ENCODE peak calls at places on chromosome 9, in four cellular contexts. One of them, this sample, is unnamed.

GRCh38 chr9:20030671-20031070 is 241.8 kb upstream of the SLC24A2 start:
- DNase-seq in pancreas: no peak
- DNase-seq in colonic mucosa: no peak
- DNase-seq in body of pancreas: no peak
- DNase-seq in this sample: no peak

GRCh38 chr9:3879731-3880493 is 354.1 kb upstream of the RFX3 start:
- DNase-seq in pancreas: no peak
- DNase-seq in colonic mucosa: no peak
- DNase-seq in body of pancreas: peak; percentile 50
- DNase-seq in this sample: no peak

GRCh38 chr9:4301971-4302427 is 2.1 kb upstream of the GLIS3 start:
- DNase-seq in pancreas: peak; percentile 44
- DNase-seq in colonic mucosa: peak; percentile 24
- DNase-seq in body of pancreas: peak; percentile 58
- DNase-seq in this sample: peak; percentile 60

GRCh38 chr9:120235081-120235480 is 344.9 kb downstream of the CDK5RAP2 start:
- DNase-seq in pancreas: no peak
- DNase-seq in colonic mucosa: no peak
- DNase-seq in body of pancreas: no peak
- DNase-seq in this sample: no peak

GRCh38 chr9:68498816-68499215 is 41.9 kb downstream of the TMEM252 start:
- DNase-seq in pancreas: no peak
- DNase-seq in colonic mucosa: no peak
- DNase-seq in body of pancreas: no peak
- DNase-seq in this sample: no peak

GRCh38 chr9:86222667-86223066 is 36.8 kb downstream of the C9orf153 start:
- DNase-seq in pancreas: no peak
- DNase-seq in colonic mucosa: no peak
- DNase-seq in body of pancreas: no peak
- DNase-seq in this sample: no peak

GRCh38 chr9:79671558-79671957 is 99.8 kb downstream of the TLE4 start:
- DNase-seq in pancreas: no peak
- DNase-seq in colonic mucosa: no peak
- DNase-seq in body of pancreas: no peak
- DNase-seq in this sample: no peak

GRCh38 chr9:130865921-130866320 is 30.7 kb downstream of the QRFP start:
- DNase-seq in pancreas: no peak
- DNase-seq in colonic mucosa: no peak
- DNase-seq in body of pancreas: no peak
- DNase-seq in this sample: no peak

GRCh38 chr9:127809562-127810377 is 7.1 kb downstream of the FPGS start:
- DNase-seq in pancreas: no peak
- DNase-seq in colonic mucosa: peak; percentile 78
- DNase-seq in body of pancreas: no peak
- DNase-seq in this sample: no peak

GRCh38 chr9:83418283-83418682 is 119.9 kb downstream of the FRMD3 start:
- DNase-seq in pancreas: no peak
- DNase-seq in colonic mucosa: no peak
- DNase-seq in body of pancreas: no peak
- DNase-seq in this sample: no peak

DNA sequence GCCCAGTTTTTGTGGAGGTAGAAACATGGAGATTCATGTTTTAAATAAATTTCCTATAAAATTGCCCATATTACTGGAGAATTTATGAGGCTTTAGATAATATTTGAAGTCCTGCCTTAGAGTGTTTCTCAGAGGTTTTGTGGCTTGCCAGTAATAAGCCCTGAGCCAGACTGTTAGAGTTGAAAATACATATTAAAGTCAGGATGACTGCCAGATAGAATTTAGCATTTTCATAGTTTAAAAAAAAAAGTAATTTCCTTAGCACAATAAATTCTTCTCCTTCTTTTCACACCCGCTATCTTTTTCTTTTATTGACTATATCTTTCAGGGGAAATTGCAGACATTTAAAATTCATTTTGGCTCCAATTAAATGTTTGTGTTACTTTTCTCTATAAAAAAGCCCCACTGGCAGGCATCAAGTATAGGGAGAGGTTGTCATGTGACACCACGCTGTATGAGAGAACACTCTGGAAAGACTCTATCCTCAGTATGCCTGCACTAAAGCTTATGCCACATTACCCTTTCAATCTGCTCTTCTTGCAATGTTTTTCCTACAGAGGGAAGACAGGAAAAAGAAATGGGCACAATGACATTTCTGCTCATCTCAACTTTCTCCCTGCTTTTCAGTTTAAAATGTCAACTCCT is 135.2 kb downstream of the MPDZ start:
- DNase-seq in pancreas: no peak
- DNase-seq in colonic mucosa: no peak
- DNase-seq in body of pancreas: no peak
- DNase-seq in this sample: no peak
- H3K4me1 ChIP-seq in pancreas: no peaks in the 10 kb centered on the region
- H3K4me1 ChIP-seq in colonic mucosa: no peaks in the 10 kb centered on the region
- H3K4me1 ChIP-seq in body of pancreas: no peaks in the 10 kb centered on the region
- H3K4me1 ChIP-seq in this sample: no peaks in the 10 kb centered on the region

DNA sequence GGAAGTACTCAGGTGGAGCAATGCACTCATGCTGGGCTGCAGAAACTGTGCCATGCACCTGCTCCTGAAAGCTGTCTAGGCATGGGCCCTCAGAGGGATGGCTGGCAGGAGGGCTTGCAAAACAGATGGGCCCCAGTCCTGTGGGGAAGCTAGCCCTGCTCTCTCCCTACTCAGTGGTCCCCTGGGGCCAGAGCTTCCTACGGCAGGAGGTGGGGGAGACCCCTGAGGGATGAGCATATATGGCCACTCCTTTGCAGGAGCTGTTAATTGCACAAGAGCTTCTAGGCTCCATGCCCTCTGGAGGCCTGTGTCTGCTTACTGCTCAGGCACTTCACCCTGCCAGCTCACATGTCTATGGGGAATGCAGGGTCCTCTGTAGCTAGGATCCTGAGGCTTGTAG is 545.3 kb upstream of the PTPRD start:
- DNase-seq in pancreas: no peak
- DNase-seq in colonic mucosa: no peak
- DNase-seq in body of pancreas: no peak
- DNase-seq in this sample: no peak
- H3K9me3 ChIP-seq in pancreas: no peaks in the 10 kb centered on the region
- H3K9me3 ChIP-seq in colonic mucosa: no peaks in the 10 kb centered on the region
- H3K9me3 ChIP-seq in body of pancreas: no peaks in the 10 kb centered on the region
- H3K9me3 ChIP-seq in this sample: no peaks in the 10 kb centered on the region

GRCh38 chr9:105293408-105293807 is 49.0 kb downstream of the SLC44A1 start:
- DNase-seq in pancreas: no peak
- DNase-seq in colonic mucosa: no peak
- DNase-seq in body of pancreas: no peak
- DNase-seq in this sample: no peak

GRCh38 chr9:105291938-105292337 is 47.5 kb downstream of the SLC44A1 start:
- DNase-seq in pancreas: no peak
- DNase-seq in colonic mucosa: no peak
- DNase-seq in body of pancreas: no peak
- DNase-seq in this sample: no peak

GRCh38 chr9:105290401-105290800 is 46.0 kb downstream of the SLC44A1 start:
- DNase-seq in pancreas: no peak
- DNase-seq in colonic mucosa: no peak
- DNase-seq in body of pancreas: peak; percentile 27
- DNase-seq in this sample: no peak

GRCh38 chr9:105295151-105295550 is 50.7 kb downstream of the SLC44A1 start:
- DNase-seq in pancreas: no peak
- DNase-seq in colonic mucosa: no peak
- DNase-seq in body of pancreas: no peak
- DNase-seq in this sample: no peak

DNA sequence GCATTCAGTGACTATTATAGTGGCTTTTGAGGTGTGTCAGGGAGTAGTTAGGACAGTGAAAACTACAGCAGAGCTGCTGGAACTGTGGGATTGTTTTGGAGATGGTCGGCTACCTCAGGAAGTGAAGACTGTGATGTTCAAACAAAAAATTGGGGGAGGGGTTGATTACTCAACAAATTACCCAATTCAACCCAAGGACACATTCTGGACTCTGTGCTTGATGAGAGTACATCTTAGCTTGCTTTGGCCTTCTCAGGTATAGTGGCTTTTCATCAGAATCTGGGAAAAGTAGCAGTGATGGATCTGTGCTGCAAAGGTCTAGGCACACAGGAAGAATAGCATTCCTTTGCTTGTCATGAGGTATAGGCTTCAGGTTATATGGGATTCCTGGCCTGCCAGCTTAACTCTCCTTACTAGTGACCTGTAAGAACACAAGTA is 47.0 kb downstream of the SLC44A1 start:
- DNase-seq in pancreas: no peak
- DNase-seq in colonic mucosa: no peak
- DNase-seq in body of pancreas: no peak
- DNase-seq in this sample: no peak
- TF ChIP-seq CTCF in pancreas: no peak
- TF ChIP-seq CTCF in colonic mucosa: no peak
- TF ChIP-seq CTCF in body of pancreas: no peak
- TF ChIP-seq CTCF in this sample: no peak

GRCh38 chr9:136741885-136742568 is 713 bp downstream of the LCN10 start:
- DNase-seq in pancreas: no peak
- DNase-seq in colonic mucosa: no peak
- DNase-seq in body of pancreas: peak; percentile 45
- DNase-seq in this sample: no peak
- H3K4me1 ChIP-seq in pancreas: peaks cover 12% of the 10 kb centered on the region
- H3K4me1 ChIP-seq in colonic mucosa: no peaks in the 10 kb centered on the region
- H3K4me1 ChIP-seq in body of pancreas: peaks cover 30% of the 10 kb centered on the region
- H3K4me1 ChIP-seq in this sample: no peaks in the 10 kb centered on the region

GRCh38 chr9:138123086-138123485 is 245.5 kb downstream of the CACNA1B start:
- DNase-seq in pancreas: no peak
- DNase-seq in colonic mucosa: no peak
- DNase-seq in body of pancreas: no peak
- DNase-seq in this sample: no peak

GRCh38 chr9:138121438-138122050 is 244.0 kb downstream of the CACNA1B start:
- DNase-seq in pancreas: no peak
- DNase-seq in colonic mucosa: no peak
- DNase-seq in body of pancreas: no peak
- DNase-seq in this sample: no peak

GRCh38 chr9:138122676-138123075 is 245.1 kb downstream of the CACNA1B start:
- DNase-seq in pancreas: no peak
- DNase-seq in colonic mucosa: no peak
- DNase-seq in body of pancreas: no peak
- DNase-seq in this sample: no peak

GRCh38 chr9:138120511-138121437 is 243.2 kb downstream of the CACNA1B start:
- DNase-seq in pancreas: no peak
- DNase-seq in colonic mucosa: no peak
- DNase-seq in body of pancreas: no peak
- DNase-seq in this sample: no peak

GRCh38 chr9:138122201-138122600 is 244.6 kb downstream of the CACNA1B start:
- DNase-seq in pancreas: no peak
- DNase-seq in colonic mucosa: no peak
- DNase-seq in body of pancreas: no peak
- DNase-seq in this sample: no peak
- H3K9me3 ChIP-seq in pancreas: no peaks in the 10 kb centered on the region
- H3K9me3 ChIP-seq in colonic mucosa: no peaks in the 10 kb centered on the region
- H3K9me3 ChIP-seq in body of pancreas: no peaks in the 10 kb centered on the region
- H3K9me3 ChIP-seq in this sample: no peaks in the 10 kb centered on the region

GRCh38 chr9:136122425-136123383 is 4.0 kb upstream of the TMEM250 start:
- DNase-seq in pancreas: peak; percentile 78
- DNase-seq in colonic mucosa: peak; percentile 71
- DNase-seq in body of pancreas: peak; percentile 67
- DNase-seq in this sample: peak; percentile 75
- TF ChIP-seq CTCF in pancreas: peak; percentile 94
- TF ChIP-seq CTCF in colonic mucosa: peak; percentile 92
- TF ChIP-seq CTCF in body of pancreas: peak; percentile 97
- TF ChIP-seq CTCF in this sample: peak; percentile 98

GRCh38 chr9:95024097-95024671 is 293.3 kb downstream of the FANCC start:
- DNase-seq in pancreas: peak; percentile 63
- DNase-seq in colonic mucosa: no peak
- DNase-seq in body of pancreas: peak; percentile 83
- DNase-seq in this sample: peak; percentile 69
- H3K4me1 ChIP-seq in pancreas: peaks cover 91% of the 10 kb centered on the region
- H3K4me1 ChIP-seq in colonic mucosa: peaks cover 13% of the 10 kb centered on the region
- H3K4me1 ChIP-seq in body of pancreas: peaks cover 95% of the 10 kb centered on the region
- H3K4me1 ChIP-seq in this sample: peaks cover 18% of the 10 kb centered on the region

GRCh38 chr9:136960938-136961275 is 8.8 kb downstream of the LCN12 start:
- DNase-seq in pancreas: no peak
- DNase-seq in colonic mucosa: no peak
- DNase-seq in body of pancreas: no peak
- DNase-seq in this sample: no peak

GRCh38 chr9:136958898-136959850 is 7.1 kb downstream of the LCN12 start:
- DNase-seq in pancreas: no peak
- DNase-seq in colonic mucosa: no peak
- DNase-seq in body of pancreas: no peak
- DNase-seq in this sample: no peak

GRCh38 chr9:136961279-136962065 is 9.4 kb downstream of the LCN12 start:
- DNase-seq in pancreas: no peak
- DNase-seq in colonic mucosa: no peak
- DNase-seq in body of pancreas: no peak
- DNase-seq in this sample: no peak

GRCh38 chr9:136962163-136962562 is 10.1 kb downstream of the LCN12 start:
- DNase-seq in pancreas: no peak
- DNase-seq in colonic mucosa: no peak
- DNase-seq in body of pancreas: no peak
- DNase-seq in this sample: no peak

DNA sequence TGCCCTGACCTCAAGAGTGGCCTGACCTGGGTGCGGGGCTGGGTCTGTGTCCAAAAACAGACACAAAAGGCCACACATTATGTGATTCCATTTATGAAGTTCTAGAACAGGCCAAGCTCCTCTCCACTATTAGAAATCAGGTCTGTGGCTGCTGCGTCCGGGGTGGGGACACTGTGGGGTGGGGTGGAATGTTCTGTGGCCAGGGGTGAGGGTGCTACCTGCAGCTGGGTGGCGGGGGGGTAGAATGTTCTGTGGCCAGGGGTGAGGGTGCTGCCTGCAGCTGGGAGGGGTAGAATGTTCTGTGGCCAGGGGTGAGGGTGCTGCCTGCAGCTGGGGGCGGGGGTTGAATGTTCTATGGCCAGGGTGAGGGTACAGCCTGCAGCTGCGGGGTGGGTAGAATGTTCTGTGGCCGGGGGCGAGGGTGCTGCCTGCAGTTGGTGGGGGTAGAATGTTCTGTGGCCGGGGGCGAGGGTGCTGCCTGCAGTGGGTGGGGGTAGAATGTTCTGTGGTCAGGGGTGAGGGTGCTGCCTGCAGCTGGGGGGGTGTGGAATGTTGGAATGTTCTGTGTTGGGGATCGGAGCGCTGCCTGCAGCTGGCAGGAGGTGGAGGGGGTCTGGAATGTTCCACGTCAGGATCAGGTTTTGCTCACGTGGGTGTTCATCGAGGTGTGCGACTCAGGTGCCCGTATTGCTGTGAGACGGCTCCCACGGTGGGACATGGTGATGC is 8.3 kb downstream of the LCN12 start:
- DNase-seq in pancreas: no peak
- DNase-seq in colonic mucosa: no peak
- DNase-seq in body of pancreas: no peak
- DNase-seq in this sample: no peak
- H3K9me3 ChIP-seq in pancreas: no peaks in the 10 kb centered on the region
- H3K9me3 ChIP-seq in colonic mucosa: no peaks in the 10 kb centered on the region
- H3K9me3 ChIP-seq in body of pancreas: no peaks in the 10 kb centered on the region
- H3K9me3 ChIP-seq in this sample: no peaks in the 10 kb centered on the region

This sample was measured in adrenal gland.